ENCODE peak calls at places on chromosomes 11 and 22, in five cellular contexts. One of them, this sample, is unnamed.

GRCh38 chr11:111344032-111344431 is 35.0 kb downstream of the POU2AF1 start:
- DNase-seq in SK-N-SH: no peak
- DNase-seq in K562: no peak
- DNase-seq in GM12878: no peak
- DNase-seq in HepG2: no peak
- DNase-seq in this sample: no peak

GRCh38 chr11:75524576-75525432 is 937 bp downstream of the GDPD5 start:
- DNase-seq in K562: no peak
- DNase-seq in HepG2: no peak
- DNase-seq in SK-N-SH: peak; percentile 66
- DNase-seq in GM12878: no peak
- DNase-seq in this sample: peak; percentile 17

GRCh38 chr11:104830080-104830479 is 68.2 kb downstream of the CASP12 start:
- DNase-seq in SK-N-SH: no peak
- DNase-seq in GM12878: no peak
- DNase-seq in HepG2: no peak
- DNase-seq in K562: no peak
- DNase-seq in this sample: no peak

GRCh38 chr11:43649501-43649900 is 31.0 kb upstream of the HSD17B12 start:
- DNase-seq in K562: no peak
- DNase-seq in SK-N-SH: no peak
- DNase-seq in GM12878: no peak
- DNase-seq in HepG2: no peak
- DNase-seq in this sample: no peak

GRCh38 chr11:6201486-6201885 is 2.5 kb downstream of the OR52W1 start:
- DNase-seq in K562: no peak
- DNase-seq in SK-N-SH: no peak
- DNase-seq in GM12878: no peak
- DNase-seq in HepG2: no peak
- DNase-seq in this sample: peak; percentile 51

GRCh38 chr11:132312161-132312560 is 941.7 kb downstream of the NTM start:
- DNase-seq in SK-N-SH: no peak
- DNase-seq in K562: no peak
- DNase-seq in GM12878: no peak
- DNase-seq in HepG2: no peak
- DNase-seq in this sample: no peak

GRCh38 chr11:22510741-22511140 is 114.9 kb downstream of the FANCF start:
- DNase-seq in K562: no peak
- DNase-seq in HepG2: no peak
- DNase-seq in GM12878: no peak
- DNase-seq in SK-N-SH: no peak
- DNase-seq in this sample: no peak

GRCh38 chr11:129143335-129143734 is 48.8 kb downstream of the ARHGAP32 start:
- DNase-seq in K562: no peak
- DNase-seq in HepG2: peak; percentile 97
- DNase-seq in GM12878: no peak
- DNase-seq in SK-N-SH: no peak
- DNase-seq in this sample: no peak

DNA sequence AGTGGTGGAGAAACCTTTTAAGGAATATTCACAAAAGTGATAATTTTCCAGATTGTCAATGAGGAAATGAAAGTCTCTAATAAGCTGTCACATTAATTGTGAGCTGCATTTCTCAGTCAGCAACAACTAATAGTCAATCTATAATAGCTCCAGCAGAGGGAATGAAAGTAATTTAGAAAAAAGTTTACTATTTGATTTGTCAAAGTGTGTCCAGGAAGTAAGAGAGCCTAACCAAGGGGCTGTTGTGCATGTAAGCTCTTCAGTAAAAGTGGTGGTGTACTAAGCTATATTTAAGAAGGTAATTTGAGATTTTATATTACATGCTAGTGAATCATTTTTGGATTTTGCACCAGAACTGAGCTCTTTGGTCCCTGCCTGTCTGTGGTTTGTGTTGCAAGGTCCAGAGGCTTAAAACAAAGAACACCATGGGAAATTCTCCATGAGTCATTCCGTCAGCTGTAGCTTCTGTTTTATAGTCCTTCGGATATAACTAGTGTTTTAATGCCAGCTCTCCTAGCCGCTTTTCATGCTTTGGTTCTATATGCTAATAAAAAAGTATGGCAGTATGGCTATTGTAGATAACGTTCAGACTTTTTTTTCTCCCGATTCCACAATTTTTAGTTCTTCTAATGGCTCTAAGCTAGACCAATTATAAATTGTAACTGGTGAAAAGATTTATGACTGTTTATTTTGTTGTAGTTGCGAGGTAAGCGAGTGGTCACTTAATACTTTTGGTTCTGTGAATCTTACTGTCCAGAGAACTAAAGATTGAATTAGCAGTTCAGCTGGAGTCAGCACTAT is 64.6 kb downstream of the ARHGEF12 start:
- DNase-seq in SK-N-SH: no peak
- DNase-seq in HepG2: peak; percentile 93
- DNase-seq in GM12878: peak; percentile 51
- DNase-seq in K562: peak; percentile 57
- DNase-seq in this sample: no peak
- TF ChIP-seq POLR2AphosphoS5 in SK-N-SH: peak; percentile 76
- TF ChIP-seq POLR2AphosphoS5 in HepG2: no peak
- TF ChIP-seq POLR2AphosphoS5 in GM12878: no peak
- TF ChIP-seq POLR2AphosphoS5 in K562: no peak
- TF ChIP-seq POLR2AphosphoS5 in this sample: no peak

GRCh38 chr22:36386351-36386899 is 1.3 kb downstream of the MYH9 start:
- DNase-seq in GM12878: peak; percentile 63
- DNase-seq in K562: peak; percentile 50
- DNase-seq in HepG2: no peak
- DNase-seq in SK-N-SH: no peak
- DNase-seq in this sample: no peak
- TF ChIP-seq REST in GM12878: no peak
- TF ChIP-seq REST in K562: no peak
- TF ChIP-seq REST in HepG2: no peak
- TF ChIP-seq REST in SK-N-SH: no peak
- TF ChIP-seq REST in this sample: no peak

GRCh38 chr11:119107538-119108150 is 500 bp downstream of the C2CD2L start:
- DNase-seq in K562: no peak
- DNase-seq in GM12878: no peak
- DNase-seq in SK-N-SH: no peak
- DNase-seq in HepG2: no peak
- DNase-seq in this sample: no peak
- TF ChIP-seq GABPA in K562: no peak
- TF ChIP-seq GABPA in GM12878: no peak
- TF ChIP-seq GABPA in SK-N-SH: no peak
- TF ChIP-seq GABPA in HepG2: no peak
- TF ChIP-seq GABPA in this sample: no peak

GRCh38 chr11:20053572-20053971 is 106.7 kb downstream of the DBX1 start:
- DNase-seq in SK-N-SH: no peak
- DNase-seq in HepG2: no peak
- DNase-seq in K562: no peak
- DNase-seq in GM12878: no peak
- DNase-seq in this sample: no peak

GRCh38 chr11:20049231-20049630 is 111.0 kb downstream of the DBX1 start:
- DNase-seq in HepG2: no peak
- DNase-seq in GM12878: no peak
- DNase-seq in K562: no peak
- DNase-seq in SK-N-SH: no peak
- DNase-seq in this sample: no peak

GRCh38 chr11:20050551-20051333 is 109.5 kb downstream of the DBX1 start:
- DNase-seq in K562: no peak
- DNase-seq in GM12878: no peak
- DNase-seq in HepG2: no peak
- DNase-seq in SK-N-SH: no peak
- DNase-seq in this sample: no peak

GRCh38 chr11:20050048-20050447 is 110.2 kb downstream of the DBX1 start:
- DNase-seq in K562: no peak
- DNase-seq in HepG2: no peak
- DNase-seq in GM12878: no peak
- DNase-seq in SK-N-SH: no peak
- DNase-seq in this sample: no peak

GRCh38 chr11:20051783-20052399 is 108.4 kb downstream of the DBX1 start:
- DNase-seq in K562: no peak
- DNase-seq in SK-N-SH: no peak
- DNase-seq in GM12878: no peak
- DNase-seq in HepG2: no peak
- DNase-seq in this sample: no peak
- TF ChIP-seq POLR2AphosphoS5 in K562: no peak
- TF ChIP-seq POLR2AphosphoS5 in SK-N-SH: no peak
- TF ChIP-seq POLR2AphosphoS5 in GM12878: no peak
- TF ChIP-seq POLR2AphosphoS5 in HepG2: no peak
- TF ChIP-seq POLR2AphosphoS5 in this sample: no peak

GRCh38 chr11:45100338-45100737 is 46.1 kb upstream of the PRDM11 start:
- DNase-seq in SK-N-SH: peak; percentile 51
- DNase-seq in HepG2: no peak
- DNase-seq in K562: no peak
- DNase-seq in GM12878: no peak
- DNase-seq in this sample: no peak
- TF ChIP-seq REST in SK-N-SH: no peak
- TF ChIP-seq REST in HepG2: no peak
- TF ChIP-seq REST in K562: no peak
- TF ChIP-seq REST in GM12878: no peak
- TF ChIP-seq REST in this sample: no peak

DNA sequence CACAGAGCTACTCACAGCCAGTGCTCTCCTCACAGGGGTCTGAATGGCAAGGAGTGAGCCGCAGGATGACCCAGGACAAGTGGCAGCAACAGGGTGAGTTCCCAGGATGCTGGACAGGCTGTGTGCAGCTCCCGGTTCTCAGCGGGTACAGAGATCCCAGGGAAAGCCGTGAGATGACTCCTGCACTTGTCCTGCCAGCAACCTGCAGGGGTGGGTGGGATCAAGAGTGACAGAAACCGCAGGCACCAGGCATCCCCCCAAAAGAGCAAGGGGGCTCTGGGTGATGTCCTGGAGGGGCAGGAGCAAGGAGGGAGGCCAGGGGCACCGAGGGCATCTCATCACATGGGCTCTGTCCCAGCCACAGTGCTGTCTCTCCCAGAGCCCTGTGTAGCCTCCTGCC is 15.9 kb upstream of the PRODH start:
- DNase-seq in SK-N-SH: no peak
- DNase-seq in K562: no peak
- DNase-seq in GM12878: no peak
- DNase-seq in HepG2: no peak
- DNase-seq in this sample: no peak
- TF ChIP-seq GABPA in SK-N-SH: no peak
- TF ChIP-seq GABPA in K562: no peak
- TF ChIP-seq GABPA in GM12878: no peak
- TF ChIP-seq GABPA in HepG2: no peak
- TF ChIP-seq GABPA in this sample: no peak

GRCh38 chr11:61694971-61695706 is 14.9 kb downstream of the DAGLA start:
- DNase-seq in SK-N-SH: peak; percentile 67
- DNase-seq in GM12878: no peak
- DNase-seq in HepG2: peak; percentile 44
- DNase-seq in K562: no peak
- DNase-seq in this sample: no peak
- TF ChIP-seq POLR2AphosphoS5 in SK-N-SH: no peak
- TF ChIP-seq POLR2AphosphoS5 in GM12878: no peak
- TF ChIP-seq POLR2AphosphoS5 in HepG2: no peak
- TF ChIP-seq POLR2AphosphoS5 in K562: no peak
- TF ChIP-seq POLR2AphosphoS5 in this sample: no peak

GRCh38 chr11:34224434-34224966 is 119.1 kb downstream of the NAT10 start:
- DNase-seq in HepG2: peak; percentile 80
- DNase-seq in GM12878: no peak
- DNase-seq in SK-N-SH: no peak
- DNase-seq in K562: no peak
- DNase-seq in this sample: no peak

GRCh38 chr11:34223021-34223813 is 117.8 kb downstream of the NAT10 start:
- DNase-seq in SK-N-SH: no peak
- DNase-seq in GM12878: no peak
- DNase-seq in K562: no peak
- DNase-seq in HepG2: no peak
- DNase-seq in this sample: no peak

GRCh38 chr11:34223907-34224306 is 118.5 kb downstream of the NAT10 start:
- DNase-seq in SK-N-SH: no peak
- DNase-seq in HepG2: no peak
- DNase-seq in GM12878: no peak
- DNase-seq in K562: no peak
- DNase-seq in this sample: no peak

GRCh38 chr11:34222030-34222429 is 116.6 kb downstream of the NAT10 start:
- DNase-seq in K562: no peak
- DNase-seq in GM12878: no peak
- DNase-seq in HepG2: no peak
- DNase-seq in SK-N-SH: no peak
- DNase-seq in this sample: no peak

DNA sequence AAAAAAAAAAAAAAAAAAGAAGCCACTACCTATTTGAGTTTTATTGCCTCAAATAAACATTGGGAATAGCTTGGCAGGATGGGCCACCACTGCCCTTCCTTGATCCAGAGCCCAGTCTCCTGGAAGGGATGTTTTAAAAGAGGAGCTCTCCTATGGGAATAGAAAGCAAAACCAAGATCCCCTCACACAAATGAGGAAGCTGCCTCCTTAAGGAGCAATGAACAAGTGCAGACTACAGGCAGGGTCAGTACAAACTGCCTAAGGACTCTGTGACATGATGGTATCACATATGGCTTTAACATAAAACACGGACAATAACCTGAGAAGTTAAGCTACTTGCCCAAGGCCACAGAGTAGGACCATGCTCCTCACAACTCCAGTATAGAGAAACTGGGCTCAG is 120.8 kb downstream of the NAT10 start:
- DNase-seq in K562: no peak
- DNase-seq in GM12878: no peak
- DNase-seq in HepG2: no peak
- DNase-seq in SK-N-SH: no peak
- DNase-seq in this sample: no peak
- TF ChIP-seq REST in K562: no peak
- TF ChIP-seq REST in GM12878: no peak
- TF ChIP-seq REST in HepG2: no peak
- TF ChIP-seq REST in SK-N-SH: no peak
- TF ChIP-seq REST in this sample: no peak

DNA sequence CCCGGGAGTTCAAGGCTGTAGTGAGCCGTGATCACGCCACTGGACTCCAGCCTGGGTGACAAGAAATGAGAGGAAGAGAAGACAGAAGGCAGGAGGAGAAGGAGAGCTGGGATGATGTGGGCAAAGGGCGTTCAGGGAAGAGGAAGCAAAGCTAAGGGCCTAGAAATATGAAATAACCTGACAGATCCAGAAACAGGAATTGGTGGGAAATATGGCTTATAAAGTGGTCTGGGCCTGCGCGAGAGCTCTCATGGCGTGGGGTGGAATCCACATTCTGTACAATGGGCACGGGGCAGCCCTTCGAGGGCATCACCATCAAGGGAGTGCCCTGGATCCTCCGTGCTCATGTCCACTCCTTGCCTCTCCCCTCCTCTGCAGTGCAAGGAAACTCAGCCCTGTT is 46.8 kb upstream of the RASSF10 start:
- DNase-seq in GM12878: no peak
- DNase-seq in SK-N-SH: no peak
- DNase-seq in K562: no peak
- DNase-seq in HepG2: no peak
- DNase-seq in this sample: no peak
- TF ChIP-seq GABPA in GM12878: no peak
- TF ChIP-seq GABPA in SK-N-SH: no peak
- TF ChIP-seq GABPA in K562: no peak
- TF ChIP-seq GABPA in HepG2: no peak
- TF ChIP-seq GABPA in this sample: no peak

DNA sequence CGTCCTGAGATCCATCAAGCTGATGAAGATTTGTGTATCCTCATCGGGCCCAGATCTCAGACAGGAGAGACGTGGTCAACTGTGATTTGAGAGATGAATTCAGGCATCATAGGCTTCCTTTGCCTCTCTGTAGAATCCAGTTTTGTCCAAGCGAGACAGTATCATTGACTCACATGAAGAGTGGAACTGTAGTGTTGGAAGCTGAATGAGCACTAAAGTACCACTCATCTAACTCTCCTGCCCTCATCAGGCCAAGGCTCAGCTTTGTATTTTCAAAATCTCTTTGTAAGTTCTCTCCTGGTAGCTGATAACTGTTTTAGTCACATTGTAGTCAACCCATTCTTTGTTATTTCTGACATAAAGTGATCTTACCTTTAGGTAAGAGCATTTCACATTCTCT is 85.1 kb downstream of the KIRREL3 start:
- DNase-seq in SK-N-SH: no peak
- DNase-seq in HepG2: no peak
- DNase-seq in K562: no peak
- DNase-seq in GM12878: no peak
- DNase-seq in this sample: no peak
- TF ChIP-seq POLR2AphosphoS5 in SK-N-SH: no peak
- TF ChIP-seq POLR2AphosphoS5 in HepG2: no peak
- TF ChIP-seq POLR2AphosphoS5 in K562: no peak
- TF ChIP-seq POLR2AphosphoS5 in GM12878: no peak
- TF ChIP-seq POLR2AphosphoS5 in this sample: no peak

This sample was measured in HL-60.